ENCODE peak calls at places on chromosomes 2 and 18, in eight cellular contexts. One of them, this sample, is unnamed.

GRCh38 chr2:211942153-211942552 is 596.4 kb downstream of the ERBB4 start:
- DNase-seq in A549: no peak
- DNase-seq in HCT116: no peak
- DNase-seq in HepG2: no peak
- DNase-seq in GM12878: no peak
- DNase-seq in K562: no peak
- DNase-seq in H1: no peak
- DNase-seq in endothelial cell of umbilical vein: no peak
- DNase-seq in this sample: no peak

GRCh38 chr2:151946856-151947523 is 118.8 kb upstream of the ARL5A start:
- DNase-seq in A549: peak
- DNase-seq in HCT116: peak
- DNase-seq in HepG2: peak
- DNase-seq in GM12878: no peak
- DNase-seq in K562: peak
- DNase-seq in H1: peak
- DNase-seq in endothelial cell of umbilical vein: peak
- DNase-seq in this sample: peak

GRCh38 chr18:32930695-32931301 is 158.0 kb upstream of the KLHL14 start:
- DNase-seq in A549: peak
- DNase-seq in HCT116: peak
- DNase-seq in HepG2: peak
- DNase-seq in GM12878: no peak
- DNase-seq in K562: peak
- DNase-seq in H1: no peak
- DNase-seq in endothelial cell of umbilical vein: peak
- DNase-seq in this sample: peak

GRCh38 chr2:105674406-105674805 is 70.3 kb upstream of the NCK2 start:
- DNase-seq in A549: no peak
- DNase-seq in HCT116: no peak
- DNase-seq in HepG2: no peak
- DNase-seq in GM12878: no peak
- DNase-seq in K562: no peak
- DNase-seq in H1: peak
- DNase-seq in endothelial cell of umbilical vein: no peak
- DNase-seq in this sample: no peak

GRCh38 chr2:237253046-237253723 is 160.8 kb downstream of the COL6A3 start:
- DNase-seq in A549: peak
- DNase-seq in HCT116: no peak
- DNase-seq in HepG2: no peak
- DNase-seq in GM12878: no peak
- DNase-seq in K562: no peak
- DNase-seq in H1: no peak
- DNase-seq in endothelial cell of umbilical vein: no peak
- DNase-seq in this sample: no peak

GRCh38 chr18:37482433-37482832 is 83.2 kb downstream of the CELF4 start:
- DNase-seq in A549: no peak
- DNase-seq in HCT116: no peak
- DNase-seq in HepG2: no peak
- DNase-seq in GM12878: no peak
- DNase-seq in K562: no peak
- DNase-seq in H1: no peak
- DNase-seq in endothelial cell of umbilical vein: no peak
- DNase-seq in this sample: no peak

GRCh38 chr2:180495606-180496005 is 484.8 kb upstream of the UBE2E3 start:
- DNase-seq in A549: no peak
- DNase-seq in HCT116: no peak
- DNase-seq in HepG2: no peak
- DNase-seq in GM12878: no peak
- DNase-seq in K562: no peak
- DNase-seq in H1: no peak
- DNase-seq in endothelial cell of umbilical vein: no peak
- DNase-seq in this sample: no peak

GRCh38 chr18:62590799-62591640 is 68.2 kb downstream of the ZCCHC2 start:
- DNase-seq in A549: no peak
- DNase-seq in HCT116: no peak
- DNase-seq in HepG2: no peak
- DNase-seq in GM12878: no peak
- DNase-seq in K562: no peak
- DNase-seq in H1: no peak
- DNase-seq in endothelial cell of umbilical vein: no peak
- DNase-seq in this sample: no peak

GRCh38 chr2:46992776-46993175 is 77.2 kb upstream of the MCFD2 start:
- DNase-seq in A549: no peak
- DNase-seq in HCT116: no peak
- DNase-seq in HepG2: no peak
- DNase-seq in GM12878: no peak
- DNase-seq in K562: no peak
- DNase-seq in H1: no peak
- DNase-seq in endothelial cell of umbilical vein: no peak
- DNase-seq in this sample: no peak

GRCh38 chr2:95272299-95272751 is 1.9 kb upstream of the PROM2 start:
- DNase-seq in A549: no peak
- DNase-seq in HCT116: no peak
- DNase-seq in HepG2: no peak
- DNase-seq in GM12878: no peak
- DNase-seq in K562: no peak
- DNase-seq in H1: peak
- DNase-seq in endothelial cell of umbilical vein: no peak
- DNase-seq in this sample: no peak

GRCh38 chr2:28583899-28584553 is 88.2 kb downstream of the PLB1 start:
- DNase-seq in A549: peak
- DNase-seq in HCT116: peak
- DNase-seq in HepG2: peak
- DNase-seq in GM12878: no peak
- DNase-seq in K562: peak
- DNase-seq in H1: no peak
- DNase-seq in endothelial cell of umbilical vein: peak
- DNase-seq in this sample: peak

GRCh38 chr2:73063909-73064875 is 7.3 kb downstream of the SFXN5 start:
- DNase-seq in A549: peak
- DNase-seq in HCT116: peak
- DNase-seq in HepG2: no peak
- DNase-seq in GM12878: no peak
- DNase-seq in K562: peak
- DNase-seq in H1: peak
- DNase-seq in endothelial cell of umbilical vein: peak
- DNase-seq in this sample: no peak

GRCh38 chr2:9753665-9754531 is 89.4 kb upstream of the TAF1B start:
- DNase-seq in A549: no peak
- DNase-seq in HCT116: no peak
- DNase-seq in HepG2: no peak
- DNase-seq in GM12878: no peak
- DNase-seq in K562: peak
- DNase-seq in H1: no peak
- DNase-seq in endothelial cell of umbilical vein: no peak
- DNase-seq in this sample: no peak

GRCh38 chr2:210917465-210917864 is 361.1 kb downstream of the CPS1 start:
- DNase-seq in A549: no peak
- DNase-seq in HCT116: no peak
- DNase-seq in HepG2: no peak
- DNase-seq in GM12878: no peak
- DNase-seq in K562: no peak
- DNase-seq in H1: no peak
- DNase-seq in endothelial cell of umbilical vein: no peak
- DNase-seq in this sample: no peak

DNA sequence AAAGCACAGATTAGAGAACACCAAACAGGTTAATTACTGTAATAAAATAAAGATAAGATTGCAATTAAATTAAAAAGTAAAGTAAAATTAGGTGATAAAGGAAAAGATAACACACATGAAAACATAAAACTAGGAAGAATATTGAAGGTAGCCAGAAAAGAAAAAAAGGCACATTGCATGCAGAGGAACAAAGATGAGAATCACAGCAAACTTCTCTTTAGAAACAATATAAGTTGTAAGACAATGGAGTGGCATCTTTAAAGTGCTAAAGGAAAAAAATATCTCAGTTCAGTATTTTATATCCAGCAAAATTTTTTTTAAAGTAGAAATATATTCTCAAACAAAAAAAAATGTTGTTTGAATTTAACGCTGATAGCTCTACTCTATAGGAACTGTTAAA is 366.0 kb downstream of the CPS1 start:
- DNase-seq in A549: no peak
- DNase-seq in HCT116: no peak
- DNase-seq in HepG2: no peak
- DNase-seq in GM12878: no peak
- DNase-seq in K562: no peak
- DNase-seq in H1: no peak
- DNase-seq in endothelial cell of umbilical vein: no peak
- DNase-seq in this sample: no peak
- TF ChIP-seq MAX in A549: no peak
- TF ChIP-seq MAX in HCT116: no peak
- TF ChIP-seq MAX in HepG2: no peak
- TF ChIP-seq MAX in GM12878: no peak
- TF ChIP-seq MAX in K562: no peak
- TF ChIP-seq MAX in H1: no peak
- TF ChIP-seq MAX in endothelial cell of umbilical vein: no peak
- TF ChIP-seq MAX in this sample: no peak

GRCh38 chr2:62573137-62573731 is 67.2 kb upstream of the TMEM17 start:
- DNase-seq in A549: no peak
- DNase-seq in HCT116: no peak
- DNase-seq in HepG2: no peak
- DNase-seq in GM12878: no peak
- DNase-seq in K562: no peak
- DNase-seq in H1: no peak
- DNase-seq in endothelial cell of umbilical vein: no peak
- DNase-seq in this sample: no peak

GRCh38 chr2:62568983-62569837 is 63.2 kb upstream of the TMEM17 start:
- DNase-seq in A549: peak
- DNase-seq in HCT116: no peak
- DNase-seq in HepG2: peak
- DNase-seq in GM12878: no peak
- DNase-seq in K562: no peak
- DNase-seq in H1: no peak
- DNase-seq in endothelial cell of umbilical vein: no peak
- DNase-seq in this sample: no peak

GRCh38 chr2:62569907-62570793 is 64.2 kb upstream of the TMEM17 start:
- DNase-seq in A549: peak
- DNase-seq in HCT116: peak
- DNase-seq in HepG2: peak
- DNase-seq in GM12878: no peak
- DNase-seq in K562: no peak
- DNase-seq in H1: peak
- DNase-seq in endothelial cell of umbilical vein: no peak
- DNase-seq in this sample: no peak

GRCh38 chr2:62568074-62568473 is 62.1 kb upstream of the TMEM17 start:
- DNase-seq in A549: no peak
- DNase-seq in HCT116: no peak
- DNase-seq in HepG2: no peak
- DNase-seq in GM12878: no peak
- DNase-seq in K562: no peak
- DNase-seq in H1: no peak
- DNase-seq in endothelial cell of umbilical vein: no peak
- DNase-seq in this sample: no peak

GRCh38 chr2:62570861-62571698 is 65.1 kb upstream of the TMEM17 start:
- DNase-seq in A549: peak
- DNase-seq in HCT116: no peak
- DNase-seq in HepG2: no peak
- DNase-seq in GM12878: no peak
- DNase-seq in K562: no peak
- DNase-seq in H1: peak
- DNase-seq in endothelial cell of umbilical vein: peak
- DNase-seq in this sample: no peak
- TF ChIP-seq POLR2A in A549: peak
- TF ChIP-seq POLR2A in HCT116: no peak
- TF ChIP-seq POLR2A in HepG2: no peak
- TF ChIP-seq POLR2A in GM12878: no peak
- TF ChIP-seq POLR2A in K562: no peak
- TF ChIP-seq POLR2A in H1: no peak
- TF ChIP-seq POLR2A in endothelial cell of umbilical vein: no peak
- TF ChIP-seq POLR2A in this sample: no peak

GRCh38 chr2:163802289-163802688 is 66.5 kb upstream of the FIGN start:
- DNase-seq in A549: no peak
- DNase-seq in HCT116: no peak
- DNase-seq in HepG2: no peak
- DNase-seq in GM12878: no peak
- DNase-seq in K562: no peak
- DNase-seq in H1: no peak
- DNase-seq in endothelial cell of umbilical vein: no peak
- DNase-seq in this sample: no peak

GRCh38 chr2:163800889-163801498 is 65.2 kb upstream of the FIGN start:
- DNase-seq in A549: no peak
- DNase-seq in HCT116: no peak
- DNase-seq in HepG2: no peak
- DNase-seq in GM12878: no peak
- DNase-seq in K562: no peak
- DNase-seq in H1: no peak
- DNase-seq in endothelial cell of umbilical vein: no peak
- DNase-seq in this sample: no peak

GRCh38 chr2:163799807-163800206 is 64.0 kb upstream of the FIGN start:
- DNase-seq in A549: no peak
- DNase-seq in HCT116: no peak
- DNase-seq in HepG2: no peak
- DNase-seq in GM12878: no peak
- DNase-seq in K562: no peak
- DNase-seq in H1: no peak
- DNase-seq in endothelial cell of umbilical vein: no peak
- DNase-seq in this sample: no peak

GRCh38 chr2:163801499-163801893 is 65.7 kb upstream of the FIGN start:
- DNase-seq in A549: no peak
- DNase-seq in HCT116: no peak
- DNase-seq in HepG2: no peak
- DNase-seq in GM12878: no peak
- DNase-seq in K562: no peak
- DNase-seq in H1: no peak
- DNase-seq in endothelial cell of umbilical vein: no peak
- DNase-seq in this sample: no peak
- H3K4me3 ChIP-seq in A549: no peak
- H3K4me3 ChIP-seq in HCT116: no peak
- H3K4me3 ChIP-seq in HepG2: no peak
- H3K4me3 ChIP-seq in GM12878: no peak
- H3K4me3 ChIP-seq in K562: no peak
- H3K4me3 ChIP-seq in H1: no peak
- H3K4me3 ChIP-seq in endothelial cell of umbilical vein: no peak
- H3K4me3 ChIP-seq in this sample: no peak

GRCh38 chr2:188628989-188629889 is 337.6 kb downstream of the GULP1 start:
- DNase-seq in A549: peak
- DNase-seq in HCT116: peak
- DNase-seq in HepG2: no peak
- DNase-seq in GM12878: no peak
- DNase-seq in K562: no peak
- DNase-seq in H1: no peak
- DNase-seq in endothelial cell of umbilical vein: peak
- DNase-seq in this sample: no peak

GRCh38 chr2:188623995-188624643 is 332.4 kb downstream of the GULP1 start:
- DNase-seq in A549: no peak
- DNase-seq in HCT116: no peak
- DNase-seq in HepG2: no peak
- DNase-seq in GM12878: no peak
- DNase-seq in K562: no peak
- DNase-seq in H1: no peak
- DNase-seq in endothelial cell of umbilical vein: no peak
- DNase-seq in this sample: no peak

GRCh38 chr2:188634656-188635055 is 339.5 kb upstream of the COL3A1 start:
- DNase-seq in A549: no peak
- DNase-seq in HCT116: no peak
- DNase-seq in HepG2: no peak
- DNase-seq in GM12878: no peak
- DNase-seq in K562: no peak
- DNase-seq in H1: no peak
- DNase-seq in endothelial cell of umbilical vein: no peak
- DNase-seq in this sample: no peak

GRCh38 chr2:188631037-188631794 is 339.5 kb downstream of the GULP1 start:
- DNase-seq in A549: no peak
- DNase-seq in HCT116: no peak
- DNase-seq in HepG2: no peak
- DNase-seq in GM12878: no peak
- DNase-seq in K562: no peak
- DNase-seq in H1: no peak
- DNase-seq in endothelial cell of umbilical vein: no peak
- DNase-seq in this sample: no peak

GRCh38 chr2:188629890-188630483 is 338.3 kb downstream of the GULP1 start:
- DNase-seq in A549: no peak
- DNase-seq in HCT116: no peak
- DNase-seq in HepG2: no peak
- DNase-seq in GM12878: no peak
- DNase-seq in K562: no peak
- DNase-seq in H1: no peak
- DNase-seq in endothelial cell of umbilical vein: no peak
- DNase-seq in this sample: no peak
- TF ChIP-seq MAX in A549: no peak
- TF ChIP-seq MAX in HCT116: no peak
- TF ChIP-seq MAX in HepG2: no peak
- TF ChIP-seq MAX in GM12878: no peak
- TF ChIP-seq MAX in K562: no peak
- TF ChIP-seq MAX in H1: no peak
- TF ChIP-seq MAX in endothelial cell of umbilical vein: no peak
- TF ChIP-seq MAX in this sample: no peak